ENCODE peak calls at places on chromosomes 11 and 22, in four cellular contexts. S, N, C and W are unnamed samples.
A peak's percentile ranks its signal among the peaks of the same experiment; 100 is the strongest.

GRCh38 chr11:65459552-65459951 is 37.0 kb downstream of the NEAT1 start:
- DNase-seq in S (no peak), N (peak; percentile 52), C (no peak), W (no peak)

GRCh38 chr22:22684605-22685561 is 40.5 kb downstream of the GGTLC2 start:
- DNase-seq in S (no peak), N (peak; percentile 78), C (no peak), W (no peak)

GRCh38 chr11:48096588-48097525 is 116.5 kb downstream of the PTPRJ start:
- DNase-seq in S (no peak), N (no peak), C (no peak), W (no peak)

GRCh38 chr22:29112102-29112501 is 39.3 kb downstream of the KREMEN1 start:
- DNase-seq in S (no peak), N (no peak), C (no peak), W (no peak)

GRCh38 chr22:37865510-37865909 is 16.3 kb downstream of the EIF3L start:
- DNase-seq in S (no peak), N (no peak), C (no peak), W (no peak)

GRCh38 chr22:23047265-23047664 is 23.1 kb upstream of the GNAZ start:
- DNase-seq in S (no peak), N (no peak), C (no peak), W (no peak)

GRCh38 chr11:11293798-11294611 is 59.0 kb downstream of the CSNK2A3 start:
- DNase-seq in S (no peak), N (no peak), C (no peak), W (no peak)

GRCh38 chr22:47039356-47039755 is 276.9 kb downstream of the TBC1D22A start:
- DNase-seq in S (no peak), N (no peak), C (no peak), W (no peak)

GRCh38 chr22:27474112-27474571 is 327.4 kb downstream of the MN1 start:
- DNase-seq in S (no peak), N (no peak), C (no peak), W (no peak)

GRCh38 chr11:55942785-55943392 is 6.7 kb upstream of the OR5I1 start:
- DNase-seq in S (no peak), N (peak; percentile 5), C (no peak), W (peak; percentile 3)

GRCh38 chr11:123454060-123454651 is 24.1 kb downstream of the GRAMD1B start:
- DNase-seq in S (no peak), N (no peak), C (no peak), W (peak; percentile 72)

GRCh38 chr11:73321342-73322110 is 13.4 kb downstream of the ARHGEF17 start:
- DNase-seq in S (no peak), N (no peak), C (no peak), W (peak; percentile 32)

GRCh38 chr11:103114836-103115235 is 5.6 kb downstream of the DYNC2H1 start:
- DNase-seq in S (no peak), N (no peak), C (no peak), W (no peak)

GRCh38 chr22:20940178-20940790 is 23.1 kb downstream of the CRKL start:
- DNase-seq in S (no peak), N (peak; percentile 46), C (no peak), W (no peak)

GRCh38 chr11:704799-705645 is 1.0 kb upstream of the EPS8L2 start:
- DNase-seq in S (no peak), N (no peak), C (no peak), W (no peak)

GRCh38 chr11:32594272-32594671 is 10.6 kb downstream of the EIF3M start:
- DNase-seq in S (no peak), N (no peak), C (no peak), W (peak; percentile 68)

GRCh38 chr11:8233691-8234424 is 29.8 kb downstream of the LMO1 start:
- DNase-seq in S (no peak), N (no peak), C (no peak), W (no peak)

GRCh38 chr11:4704790-4705334 is 278 bp downstream of the MMP26 start:
- DNase-seq in S (no peak), N (no peak), C (no peak), W (no peak)

GRCh38 chr11:44285756-44286155 is 24.2 kb downstream of the ALX4 start:
- DNase-seq in S (no peak), N (no peak), C (no peak), W (no peak)

GRCh38 chr11:58905716-58906547 is 33.4 kb upstream of the GLYATL1 start:
- DNase-seq in S (no peak), N (peak; percentile 20), C (no peak), W (no peak)

GRCh38 chr22:30221121-30221992 is 25.2 kb downstream of the LIF start:
- DNase-seq in S (no peak), N (no peak), C (peak; percentile 56), W (peak; percentile 21)

GRCh38 chr22:24411256-24412004 is 16.0 kb upstream of the ADORA2A start:
- DNase-seq in S (no peak), N (no peak), C (no peak), W (no peak)

GRCh38 chr22:46077669-46078099 is 72.6 kb upstream of the PPARA start:
- DNase-seq in S (no peak), N (no peak), C (no peak), W (no peak)

GRCh38 chr22:26884921-26885320 is 227.5 kb downstream of the MIAT start:
- DNase-seq in S (no peak), N (no peak), C (no peak), W (no peak)

GRCh38 chr11:26553182-26553581 is 18.9 kb downstream of the MUC15 start:
- DNase-seq in S (no peak), N (no peak), C (no peak), W (no peak)

GRCh38 chr11:117519170-117519569 is 191.5 kb downstream of the CEP164 start:
- DNase-seq in S (no peak), N (no peak), C (no peak), W (no peak)

GRCh38 chr11:134757633-134758032 is 345.6 kb upstream of the B3GAT1 start:
- DNase-seq in S (no peak), N (no peak), C (no peak), W (no peak)

GRCh38 chr22:33579448-33580093 is 340.7 kb downstream of the LARGE1 start:
- DNase-seq in S (peak; percentile 12), N (peak; percentile 30), C (no peak), W (peak; percentile 8)

GRCh38 chr22:36365020-36365411 is 22.8 kb downstream of the MYH9 start:
- DNase-seq in S (peak; percentile 60), N (peak; percentile 49), C (no peak), W (no peak)
- TF ChIP-seq SPI1 in S (no peak), N (no peak), C (no peak), W (no peak)

GRCh38 chr11:18081551-18081950 is 24.3 kb downstream of the SAAL1 start:
- DNase-seq in S (no peak), N (peak; percentile 19), C (no peak), W (no peak)
- TF ChIP-seq SPI1 in S (no peak), N (no peak), C (no peak), W (no peak)

GRCh38 chr11:122020902-122021301 is 95.1 kb downstream of the BLID start:
- DNase-seq in S (no peak), N (no peak), C (no peak), W (no peak)
- TF ChIP-seq SPI1 in S (no peak), N (no peak), C (no peak), W (no peak)

GRCh38 chr11:126732981-126733380 is 267.6 kb downstream of the KIRREL3 start:
- DNase-seq in S (no peak), N (no peak), C (peak; percentile 11), W (no peak)
- TF ChIP-seq SPI1 in S (no peak), N (no peak), C (no peak), W (no peak)

DNA sequence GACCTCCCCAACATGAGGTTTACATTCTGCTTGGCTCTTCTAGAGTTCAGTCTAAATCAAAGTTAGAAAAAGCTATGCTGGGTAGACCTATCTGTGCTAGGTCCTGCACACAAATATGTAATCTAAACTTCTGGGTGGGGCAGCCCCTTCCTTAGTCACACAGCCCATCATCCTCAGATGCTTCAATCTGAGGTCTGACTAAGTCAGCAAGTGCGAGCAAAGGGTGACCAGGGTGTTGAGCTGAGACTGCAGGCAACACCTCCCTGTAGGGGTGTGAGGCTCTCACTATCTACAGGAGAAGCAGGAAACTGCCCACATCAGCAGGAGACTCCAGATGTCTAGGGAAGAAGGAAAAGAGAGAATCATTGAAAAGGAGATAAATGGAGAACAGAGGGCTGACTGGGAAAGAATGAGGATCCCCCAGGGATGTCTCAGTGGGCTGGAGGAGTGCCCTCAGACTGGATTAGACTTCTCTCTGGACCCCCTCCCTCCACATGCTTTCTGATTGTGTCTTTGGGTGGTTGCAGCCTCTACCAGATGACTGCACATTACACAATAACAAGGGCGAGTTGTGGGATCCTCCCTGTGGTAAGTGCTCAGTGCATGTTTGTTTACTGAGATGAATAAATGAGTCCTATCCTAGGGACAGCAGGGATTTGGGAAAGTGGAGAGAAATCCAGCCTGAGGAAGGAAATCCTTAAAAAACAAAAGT is 266.2 kb upstream of the PLET1 start:
- DNase-seq in S (no peak), N (no peak), C (no peak), W (no peak)
- TF ChIP-seq SPI1 in S (no peak), N (no peak), C (no peak), W (no peak)

GRCh38 chr11:92304271-92304670 is 79.7 kb downstream of the FAT3 start:
- DNase-seq in S (no peak), N (no peak), C (no peak), W (no peak)
- TF ChIP-seq SPI1 in S (no peak), N (no peak), C (no peak), W (no peak)

GRCh38 chr11:76835928-76836612 is 24.6 kb upstream of the ACER3 start:
- DNase-seq in S (no peak), N (no peak), C (no peak), W (no peak)

GRCh38 chr11:76836613-76837291 is 24.0 kb upstream of the ACER3 start:
- DNase-seq in S (no peak), N (no peak), C (no peak), W (no peak)

GRCh38 chr11:76837696-76838421 is 22.9 kb upstream of the ACER3 start:
- DNase-seq in S (no peak), N (no peak), C (no peak), W (no peak)

GRCh38 chr11:76839326-76839725 is 21.4 kb upstream of the ACER3 start:
- DNase-seq in S (no peak), N (no peak), C (no peak), W (no peak)

DNA sequence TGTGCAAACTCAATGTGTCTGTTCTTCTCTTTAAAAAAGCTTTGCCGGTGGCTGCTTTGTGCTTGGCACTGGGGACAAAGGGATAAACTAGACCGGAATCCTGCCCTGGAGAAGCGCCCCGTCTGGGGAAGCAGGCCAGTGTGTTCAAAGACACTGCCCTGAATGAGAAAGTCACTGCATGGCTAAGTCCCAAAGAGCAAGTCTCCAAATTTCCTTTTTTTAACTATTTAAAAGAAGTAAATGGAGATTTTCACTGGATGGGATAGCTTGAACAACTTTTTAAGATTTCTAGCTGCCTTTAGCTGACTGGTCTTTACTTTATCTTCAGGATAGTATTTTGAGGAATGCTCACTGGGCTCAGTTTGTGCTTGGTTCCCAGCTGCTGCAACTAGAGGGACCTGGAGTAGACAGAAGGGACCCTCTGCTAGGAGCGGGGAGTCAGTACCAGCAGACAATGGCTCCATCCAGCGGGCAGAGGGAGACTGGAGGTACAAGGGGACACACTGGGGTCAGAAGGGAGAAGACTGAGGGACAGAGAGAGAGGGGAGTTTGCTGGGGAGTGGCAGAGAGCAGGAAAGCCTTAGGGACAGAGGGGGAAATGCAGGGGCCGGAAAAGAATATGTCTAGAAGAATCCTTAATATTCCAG is 22.2 kb upstream of the ACER3 start:
- DNase-seq in S (no peak), N (peak; percentile 68), C (no peak), W (no peak)
- TF ChIP-seq SPI1 in S (no peak), N (no peak), C (no peak), W (no peak)